ENCODE peak calls at places on chromosomes 11 and 22, in nine cellular contexts. G is pancreas; I is stimulated activated CD8-positive, alpha-beta memory T cell treated with anti-CD3 and anti-CD28 coated beads, Interleukin-15, amount 100 ng/mL, for 1 hour; Y is psoas muscle; N is dermis blood vessel endothelial cell; Q is brain microvascular endothelial cell; T is H1; M is T-helper 1 cell; J is AML-193. F is an unnamed sample.

GRCh38 chr11:74678041-74678440 is 53.2 kb downstream of the CHRDL2 start:
- DNase-seq in G (no peak), I (no peak), Y (no peak), N (no peak), Q (no peak), T (no peak), M (no peak), J (no peak), F (no peak)

GRCh38 chr11:62921573-62922188 is 518 bp upstream of the CHRM1 start:
- DNase-seq in G (peak; percentile 75), I (no peak), Y (no peak), N (peak; percentile 50), Q (peak; percentile 7), T (no peak), M (no peak), J (no peak), F (peak; percentile 47)

GRCh38 chr11:16968196-16968595 is 46.0 kb downstream of the PLEKHA7 start:
- DNase-seq in G (no peak), I (no peak), Y (no peak), N (no peak), Q (no peak), T (no peak), M (no peak), J (no peak), F (no peak)

GRCh38 chr11:78292109-78292803 is 103.5 kb downstream of the USP35 start:
- DNase-seq in G (no peak), I (no peak), Y (no peak), N (no peak), Q (no peak), T (no peak), M (no peak), J (peak; percentile 92), F (no peak)

GRCh38 chr11:3933165-3933628 is 77.7 kb downstream of the STIM1 start:
- DNase-seq in G (no peak), I (no peak), Y (no peak), N (no peak), Q (no peak), T (no peak), M (no peak), J (peak; percentile 37), F (no peak)

GRCh38 chr11:116701297-116701801 is 71.4 kb downstream of the BUD13 start:
- DNase-seq in G (no peak), I (no peak), Y (no peak), N (no peak), Q (no peak), T (no peak), M (no peak), J (no peak), F (no peak)

GRCh38 chr11:107017433-107018227 is 646 bp downstream of the GUCY1A2 start:
- DNase-seq in G (peak; percentile 60), I (no peak), Y (peak; percentile 56), N (peak; percentile 54), Q (no peak), T (no peak), M (no peak), J (no peak), F (peak; percentile 57)

GRCh38 chr11:27514558-27514957 is 8.0 kb upstream of the LIN7C start:
- DNase-seq in G (no peak), I (no peak), Y (no peak), N (no peak), Q (no peak), T (no peak), M (no peak), J (no peak), F (peak; percentile 86)

GRCh38 chr22:41699264-41700104 is at the start of gene MEI1:
- DNase-seq in G (peak; percentile 91), I (peak; percentile 78), Y (peak; percentile 92), N (peak; percentile 86), Q (peak; percentile 38), T (peak; percentile 38), M (peak; percentile 82), J (no peak), F (peak; percentile 63)

GRCh38 chr11:134355656-134356055 is 23.9 kb downstream of the GLB1L2 start:
- DNase-seq in G (no peak), I (no peak), Y (no peak), N (no peak), Q (no peak), T (no peak), M (no peak), J (no peak), F (no peak)

GRCh38 chr11:111417766-111418435 is 38.8 kb upstream of the POU2AF1 start:
- DNase-seq in G (no peak), I (no peak), Y (peak; percentile 84), N (peak; percentile 62), Q (peak; percentile 31), T (no peak), M (no peak), J (no peak), F (peak; percentile 53)

GRCh38 chr11:2302280-2302843 is 549 bp downstream of the TSPAN32 start:
- DNase-seq in G (peak; percentile 30), I (no peak), Y (peak; percentile 52), N (no peak), Q (no peak), T (no peak), M (no peak), J (no peak), F (no peak)

GRCh38 chr11:69049490-69049867 is 747 bp downstream of the TPCN2 start:
- DNase-seq in G (peak; percentile 22), I (no peak), Y (no peak), N (peak; percentile 10), Q (no peak), T (no peak), M (no peak), J (peak; percentile 7), F (no peak)

GRCh38 chr11:102216433-102217163 is 100.7 kb upstream of the BIRC3 start:
- DNase-seq in G (no peak), I (no peak), Y (no peak), N (no peak), Q (no peak), T (no peak), M (no peak), J (no peak), F (peak; percentile 26)

GRCh38 chr11:64275031-64275800 is 9.2 kb downstream of the BAD start:
- DNase-seq in G (no peak), I (no peak), Y (no peak), N (no peak), Q (no peak), T (no peak), M (no peak), J (no peak), F (no peak)

GRCh38 chr11:35359321-35360058 is 59.9 kb downstream of the SLC1A2 start:
- DNase-seq in G (peak; percentile 44), I (no peak), Y (no peak), N (no peak), Q (no peak), T (no peak), M (no peak), J (no peak), F (no peak)

GRCh38 chr11:1302041-1302460 is 7.4 kb downstream of the TOLLIP start:
- DNase-seq in G (peak; percentile 56), I (no peak), Y (no peak), N (no peak), Q (no peak), T (no peak), M (no peak), J (no peak), F (no peak)

GRCh38 chr22:42931421-42932196 is 74.5 kb upstream of the ARFGAP3 start:
- DNase-seq in G (peak; percentile 58), I (no peak), Y (no peak), N (no peak), Q (no peak), T (no peak), M (no peak), J (peak; percentile 76), F (peak; percentile 69)

GRCh38 chr22:31969789-31970489 is 25.6 kb downstream of the YWHAH start:
- DNase-seq in G (peak; percentile 80), I (no peak), Y (peak; percentile 66), N (peak; percentile 79), Q (peak; percentile 49), T (peak; percentile 74), M (peak; percentile 35), J (peak; percentile 25), F (peak; percentile 67)

GRCh38 chr11:41978951-41979350 is 519.5 kb upstream of the LRRC4C start:
- DNase-seq in G (no peak), I (no peak), Y (no peak), N (no peak), Q (no peak), T (no peak), M (no peak), J (no peak), F (no peak)

GRCh38 chr11:76551400-76551799 is 106.6 kb downstream of the EMSY start:
- DNase-seq in G (no peak), I (no peak), Y (no peak), N (peak; percentile 55), Q (no peak), T (no peak), M (no peak), J (no peak), F (peak; percentile 22)

GRCh38 chr22:39972656-39973055 is 12.5 kb downstream of the TMA7B start:
- DNase-seq in G (no peak), I (no peak), Y (no peak), N (no peak), Q (no peak), T (no peak), M (no peak), J (no peak), F (no peak)

F was measured in EH.